ENCODE peak calls at places on chromosomes 2 and 18, in five cellular contexts. Y, M, N, E and W are unnamed samples. For H3K4me1, the result is how much of the 10 kb centered on the place peaks cover.

GRCh38 chr2:23669413-23670244 is 257.3 kb downstream of the ATAD2B start:
- DNase-seq in N (no peak), E (peak), M (peak), Y (no peak), W (no peak)

GRCh38 chr2:31112544-31112943 is 25.7 kb downstream of the GALNT14 start:
- DNase-seq in E (no peak), Y (no peak), M (no peak), N (no peak), W (no peak)

GRCh38 chr2:189261431-189261841 is 81.9 kb upstream of the COL5A2 start:
- DNase-seq in E (peak), Y (no peak), M (no peak), N (peak), W (no peak)

GRCh38 chr2:72915907-72916742 is 1.2 kb upstream of the EMX1 start:
- DNase-seq in M (no peak), Y (no peak), E (peak), N (peak), W (peak)

GRCh38 chr2:120809576-120810440 is 74.1 kb downstream of the GLI2 start:
- DNase-seq in Y (no peak), E (no peak), M (no peak), N (no peak), W (no peak)

GRCh38 chr18:70289351-70290330 is 796 bp downstream of the SOCS6 start:
- DNase-seq in Y (no peak), E (peak), M (peak), N (no peak), W (no peak)

GRCh38 chr2:12284487-12284886 is 432.2 kb upstream of the TRIB2 start:
- DNase-seq in M (no peak), E (peak), N (no peak), Y (no peak), W (no peak)

GRCh38 chr2:237738255-237738654 is 60.3 kb upstream of the RBM44 start:
- DNase-seq in N (no peak), M (no peak), Y (no peak), E (no peak), W (no peak)

GRCh38 chr18:76351961-76352581 is 143.0 kb downstream of the ZNF516 start:
- DNase-seq in E (peak), Y (no peak), M (peak), N (peak), W (no peak)

GRCh38 chr2:162261032-162261945 is 18.0 kb upstream of the FAP start:
- DNase-seq in M (peak), E (peak), Y (no peak), N (no peak), W (no peak)

GRCh38 chr2:119598576-119598975 is 54.3 kb downstream of the CFAP221 start:
- DNase-seq in Y (no peak), M (no peak), E (no peak), N (no peak), W (no peak)

GRCh38 chr2:143397886-143398614 is 268.8 kb downstream of the ARHGAP15 start:
- DNase-seq in Y (no peak), N (no peak), M (no peak), E (peak), W (no peak)

GRCh38 chr2:109266998-109267854 is 138.2 kb downstream of the SH3RF3 start:
- DNase-seq in E (no peak), Y (no peak), M (no peak), N (no peak), W (no peak)

GRCh38 chr2:53150146-53150545 is 617.5 kb upstream of the CHAC2 start:
- DNase-seq in N (no peak), Y (no peak), E (no peak), M (no peak), W (no peak)

GRCh38 chr2:24766609-24767008 is 26.6 kb downstream of the PTRHD1 start:
- DNase-seq in M (no peak), E (no peak), N (no peak), Y (no peak), W (no peak)

GRCh38 chr18:5627756-5628511 is 84.1 kb upstream of the EPB41L3 start:
- DNase-seq in M (no peak), Y (no peak), E (peak), N (no peak), W (no peak)

GRCh38 chr2:109586687-109587086 is 27.1 kb downstream of the SEPTIN10 start:
- DNase-seq in N (no peak), Y (no peak), M (no peak), E (no peak), W (no peak)

GRCh38 chr2:45612265-45612664 is 1.2 kb upstream of the SRBD1 start:
- DNase-seq in M (no peak), Y (no peak), E (no peak), N (no peak), W (no peak)

GRCh38 chr2:73218298-73218697 is 4.3 kb downstream of the SMYD5 start:
- DNase-seq in M (no peak), N (no peak), Y (no peak), E (peak), W (no peak)

DNA sequence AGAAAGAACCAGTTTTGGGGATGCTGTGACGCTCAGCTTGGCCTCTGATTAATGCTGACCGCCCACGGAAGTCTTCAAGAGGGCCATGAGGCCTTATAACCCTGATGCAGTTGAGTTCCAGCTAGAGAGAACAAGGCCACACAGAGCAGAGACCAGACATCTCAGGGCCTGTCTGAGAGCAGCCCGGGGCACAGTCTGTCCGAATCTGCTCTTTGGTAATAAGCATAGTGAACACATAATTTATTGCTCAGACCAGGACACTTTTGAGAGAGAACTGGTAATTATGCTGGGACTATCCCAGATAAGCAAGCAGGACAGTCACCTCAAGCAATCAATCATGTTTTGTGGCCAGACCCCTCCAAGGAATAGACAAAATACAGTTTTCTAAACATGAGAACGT is 68.5 kb downstream of the STPG4 start:
- DNase-seq in M (no peak), E (no peak), N (no peak), Y (no peak), W (no peak)
- H3K4me1 ChIP-seq in M (half or more), E (under half), N (under half), Y (under half), W (under half)

GRCh38 chr2:116160657-116161056 is 1653.8 kb upstream of the DDX18 start:
- DNase-seq in E (no peak), N (no peak), M (no peak), Y (no peak), W (no peak)

DNA sequence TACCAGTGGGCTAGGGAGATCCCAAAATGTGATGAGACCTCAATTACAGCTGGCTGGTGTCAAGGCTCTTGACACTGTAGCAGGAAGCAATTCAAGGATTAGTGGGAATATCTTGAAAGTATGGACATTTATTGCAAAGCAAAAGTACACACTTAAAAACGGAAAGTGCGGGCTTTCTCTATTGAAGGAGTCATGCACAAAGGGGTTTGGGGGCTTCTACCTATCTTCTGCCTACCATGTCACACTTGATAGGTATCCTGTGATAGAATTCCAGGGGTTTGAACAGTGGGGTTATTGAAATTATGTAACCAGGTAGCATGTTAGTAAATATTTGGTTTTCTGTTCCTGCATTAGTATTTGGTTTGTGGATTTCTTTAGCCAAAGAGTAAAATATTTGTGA is 1652.1 kb upstream of the DDX18 start:
- DNase-seq in N (no peak), Y (no peak), M (no peak), E (no peak), W (no peak)
- H3K27ac ChIP-seq in N (no peak), Y (no peak), M (no peak), E (no peak), W (no peak)

GRCh38 chr2:67322361-67323001 is 74.7 kb upstream of the ETAA1 start:
- DNase-seq in M (no peak), Y (no peak), N (peak), E (peak), W (no peak)
- H3K4me1 ChIP-seq in M (under half), Y (under half), N (under half), E (under half), W (under half)

GRCh38 chr18:49848115-49848514 is 34.8 kb upstream of the ACAA2 start:
- DNase-seq in E (no peak), Y (no peak), N (no peak), M (no peak), W (no peak)
- H3K27ac ChIP-seq in E (no peak), Y (no peak), N (peak), M (no peak), W (no peak)

GRCh38 chr2:172439509-172439860 is 12.1 kb downstream of the ITGA6 start:
- DNase-seq in M (no peak), N (no peak), E (no peak), Y (no peak), W (no peak)

GRCh38 chr2:172436889-172437288 is 9.5 kb downstream of the ITGA6 start:
- DNase-seq in Y (no peak), M (no peak), E (no peak), N (no peak), W (no peak)

GRCh38 chr2:172438741-172439508 is 11.5 kb downstream of the ITGA6 start:
- DNase-seq in N (peak), Y (no peak), M (peak), E (peak), W (no peak)

GRCh38 chr2:172438064-172438421 is 10.7 kb downstream of the ITGA6 start:
- DNase-seq in Y (no peak), M (no peak), E (no peak), N (peak), W (no peak)

DNA sequence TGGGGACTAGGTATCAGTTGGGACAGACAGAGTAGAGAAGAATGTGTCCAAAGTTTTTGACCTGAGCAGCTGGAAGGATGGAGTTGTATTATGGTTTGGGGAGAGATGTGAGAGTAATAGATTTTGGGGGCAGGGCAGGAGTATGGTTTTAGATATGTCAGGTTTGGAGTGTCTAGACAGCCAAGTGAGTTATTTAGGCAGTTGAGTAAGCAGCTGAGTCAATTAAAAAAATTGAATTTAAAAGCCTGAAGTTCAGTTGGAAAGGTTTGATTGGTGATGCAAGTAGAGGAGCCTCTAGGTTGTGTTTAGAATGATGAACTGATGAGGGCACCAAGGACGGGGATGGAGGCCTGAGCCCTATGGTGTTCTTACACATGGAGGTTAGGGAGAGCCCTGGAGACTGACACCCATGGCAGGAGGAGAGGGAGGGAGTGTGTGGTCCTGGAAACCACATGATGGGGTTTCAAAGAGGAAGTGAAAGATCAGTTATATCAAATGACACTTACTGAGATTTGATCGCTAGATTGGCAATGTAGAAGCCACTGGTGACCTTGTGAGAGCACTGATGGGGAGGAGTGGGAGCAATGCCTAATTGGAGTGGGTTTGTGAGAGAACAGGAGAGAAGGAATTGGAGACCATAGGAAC is 10.2 kb downstream of the ITGA6 start:
- DNase-seq in M (no peak), E (no peak), Y (no peak), N (no peak), W (peak)
- H3K4me1 ChIP-seq in M (under half), E (under half), Y (half or more), N (half or more), W (half or more)

DNA sequence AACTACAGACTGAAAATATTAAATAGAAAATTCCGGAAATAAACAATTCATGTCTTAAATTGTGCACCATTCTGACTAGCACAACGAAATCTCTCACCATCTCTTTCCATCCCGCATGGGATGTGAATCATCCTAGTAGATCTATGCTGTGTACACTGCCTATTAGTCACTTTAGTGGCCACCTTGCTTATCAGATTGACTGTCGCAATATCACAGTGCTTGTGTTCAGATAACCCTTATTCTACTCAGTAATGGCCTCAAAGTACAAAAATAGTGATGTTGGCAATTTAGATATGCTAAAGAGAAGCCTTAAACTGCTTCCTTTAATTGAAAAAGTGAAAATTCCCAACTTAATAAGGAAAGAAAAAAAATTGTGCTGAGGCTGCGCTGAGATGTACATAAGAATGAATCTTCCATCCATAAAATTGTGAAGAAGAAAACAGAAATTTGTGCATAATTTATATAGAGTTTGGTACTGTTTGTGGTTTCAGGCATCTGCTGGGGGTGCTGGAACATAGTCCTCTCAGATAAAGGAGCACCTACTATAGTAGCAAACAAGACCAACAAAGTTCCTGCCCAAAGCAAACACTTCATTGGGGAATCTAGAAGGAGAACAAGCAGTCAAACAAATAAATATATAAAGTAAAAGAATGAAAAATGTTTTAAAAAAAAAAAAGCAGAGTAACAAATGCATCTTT is 12.0 kb downstream of the PSMD1 start:
- DNase-seq in N (peak), M (no peak), Y (no peak), E (peak), W (no peak)
- H3K27ac ChIP-seq in N (peak), M (no peak), Y (no peak), E (no peak), W (no peak)

GRCh38 chr2:2681611-2682295 is 350.7 kb upstream of the MYT1L start:
- DNase-seq in M (no peak), N (no peak), E (no peak), Y (no peak), W (peak)
- H3K4me1 ChIP-seq in M (under half), N (under half), E (under half), Y (under half), W (under half)

DNA sequence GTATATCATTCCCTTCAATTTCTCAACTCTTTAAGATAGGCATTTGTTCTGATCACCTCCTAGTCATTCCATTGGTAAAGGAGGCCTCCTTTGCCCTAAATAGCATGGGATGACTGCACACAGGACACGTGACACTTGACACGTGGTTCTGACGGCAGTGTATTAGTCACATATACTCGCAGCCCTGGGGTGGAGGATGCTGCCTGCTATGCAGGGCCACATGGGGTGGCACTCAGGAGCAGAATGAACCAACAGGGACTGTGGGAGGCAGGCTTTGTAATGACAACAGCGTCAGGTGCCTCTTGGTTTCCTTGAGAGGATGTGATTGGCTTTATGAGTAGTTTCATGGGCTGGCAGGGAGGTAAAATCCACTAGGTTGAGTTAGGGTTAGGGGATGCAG is 9.3 kb upstream of the KCNS3 start:
- DNase-seq in Y (no peak), M (no peak), N (peak), E (peak), W (no peak)
- H3K27ac ChIP-seq in Y (no peak), M (no peak), N (no peak), E (no peak), W (no peak)

GRCh38 chr18:79789901-79790885 is 7.5 kb upstream of the KCNG2 start:
- DNase-seq in Y (no peak), N (no peak), M (no peak), E (no peak), W (no peak)
- H3K4me1 ChIP-seq in Y (under half), N (under half), M (under half), E (under half), W (under half)

DNA sequence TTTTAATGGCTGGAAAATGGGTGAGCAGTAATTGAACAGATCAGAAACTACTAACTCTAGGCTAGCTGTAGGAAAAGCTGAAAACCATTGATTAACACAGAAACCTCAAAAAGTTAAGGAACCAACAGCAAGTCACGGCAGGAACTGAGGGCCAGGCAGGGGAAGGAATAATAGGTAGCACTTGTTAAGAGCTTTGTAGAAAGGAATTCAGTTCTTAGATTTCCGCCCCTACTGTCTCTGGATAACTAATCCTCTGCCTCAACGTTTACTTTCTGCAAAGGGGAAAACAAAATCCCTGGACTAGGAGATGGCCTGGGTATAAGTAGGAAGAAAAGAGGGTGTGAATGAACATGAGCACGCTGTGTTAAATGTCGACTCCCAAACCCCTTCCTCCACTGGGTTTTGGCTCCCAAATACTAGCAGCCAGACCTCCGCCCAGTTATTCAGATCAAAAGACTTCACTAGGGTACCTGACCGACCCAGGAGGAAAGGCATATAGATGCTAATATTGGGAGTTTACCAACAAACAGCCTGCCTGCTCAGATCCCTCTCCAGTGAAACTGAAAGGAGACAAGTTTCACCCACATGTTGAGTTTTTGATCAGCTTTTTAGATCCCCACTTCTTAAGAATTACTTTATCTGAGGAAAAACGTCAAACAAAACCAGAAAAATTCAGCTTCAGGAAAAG is 12.4 kb downstream of the SMAD2 start:
- DNase-seq in E (no peak), M (no peak), Y (no peak), N (no peak), W (no peak)
- H3K27ac ChIP-seq in E (no peak), M (no peak), Y (no peak), N (peak), W (peak)